ENCODE peak calls at places on chromosomes 1 and 21, in six cellular contexts. B is ascending aorta; V is stimulated activated CD8-positive, alpha-beta memory T cell treated with anti-CD3 and anti-CD28 coated beads, Interleukin-7, amount 100 ng/mL, for 24 hours; C is AG08396; A is HS-5; H is HuH-7. O is an unnamed sample.

GRCh38 chr1:102472524-102472923 is 475.8 kb upstream of the OLFM3 start:
- DNase-seq in B (no peak), V (no peak), C (no peak), A (no peak), H (no peak), O (no peak)

GRCh38 chr1:102776074-102776473 is 332.2 kb downstream of the COL11A1 start:
- DNase-seq in B (no peak), V (no peak), C (no peak), A (no peak), H (no peak), O (peak; percentile 10)

GRCh38 chr1:171357179-171357578 is 43.2 kb downstream of the FMO4 start:
- DNase-seq in B (no peak), V (no peak), C (no peak), A (no peak), H (no peak), O (no peak)

GRCh38 chr1:109769335-109770078 is 5.8 kb upstream of the EPS8L3 start:
- DNase-seq in B (peak; percentile 51), V (no peak), C (peak; percentile 81), A (peak; percentile 58), H (no peak), O (no peak)

GRCh38 chr1:211635602-211636205 is 39.7 kb downstream of the NEK2 start:
- DNase-seq in B (no peak), V (no peak), C (no peak), A (no peak), H (no peak), O (no peak)

GRCh38 chr21:42360317-42360716 is 6.0 kb downstream of the TFF1 start:
- DNase-seq in B (no peak), V (no peak), C (no peak), A (no peak), H (no peak), O (no peak)

GRCh38 chr1:119603695-119604094 is 44.4 kb downstream of the ZNF697 start:
- DNase-seq in B (no peak), V (no peak), C (no peak), A (no peak), H (no peak), O (no peak)

GRCh38 chr1:109864960-109865611 is 45.6 kb upstream of the CSF1 start:
- DNase-seq in B (no peak), V (no peak), C (peak; percentile 29), A (no peak), H (no peak), O (no peak)

GRCh38 chr1:62271932-62272728 is 47.1 kb downstream of the KANK4 start:
- DNase-seq in B (no peak), V (no peak), C (no peak), A (no peak), H (no peak), O (no peak)